ENCODE peak calls at places on chromosomes 16 and 17, in four cellular contexts. F is WTC11, E is K562, G is HepG2. K is an unnamed sample.

GRCh38 chr17:74768069-74768762 is 7.9 kb downstream of the NAT9 start:
- DNase-seq in F (no peak), E (no peak), G (no peak), K (no peak)

GRCh38 chr17:68700391-68700790 is 99.2 kb upstream of the FAM20A start:
- DNase-seq in F (no peak), E (no peak), G (no peak), K (no peak)

GRCh38 chr17:48547839-48548686 is 3.2 kb upstream of the HOXB2 start:
- DNase-seq in F (no peak), E (peak), G (no peak), K (peak)

GRCh38 chr16:87833548-87833947 is 35.8 kb downstream of the SLC7A5 start:
- DNase-seq in F (no peak), E (no peak), G (no peak), K (no peak)

GRCh38 chr16:75059411-75059810 is 57.2 kb downstream of the LDHD start:
- DNase-seq in F (no peak), E (no peak), G (no peak), K (no peak)

GRCh38 chr17:64032081-64032480 is 11.6 kb upstream of the ICAM2 start:
- DNase-seq in F (no peak), E (no peak), G (no peak), K (no peak)

GRCh38 chr17:74758846-74759163 is 10.4 kb downstream of the NHERF1 start:
- DNase-seq in F (no peak), E (no peak), G (no peak), K (no peak)

GRCh38 chr17:74515941-74516340 is 15.3 kb downstream of the CD300LB start:
- DNase-seq in F (no peak), E (no peak), G (no peak), K (no peak)

GRCh38 chr17:7238418-7239090 is 703 bp downstream of the PHF23 start:
- DNase-seq in F (no peak), E (peak), G (no peak), K (no peak)

GRCh38 chr17:74646231-74646630 is 22.7 kb upstream of the CD300E start:
- DNase-seq in F (no peak), E (peak), G (peak), K (no peak)

GRCh38 chr16:79013004-79013403 is 587.5 kb downstream of the MAF start:
- DNase-seq in F (no peak), E (no peak), G (no peak), K (no peak)

GRCh38 chr17:13510062-13510461 is 91.7 kb downstream of the HS3ST3A1 start:
- DNase-seq in F (no peak), E (peak), G (no peak), K (no peak)

GRCh38 chr16:49755291-49755611 is 100.7 kb downstream of the ZNF423 start:
- DNase-seq in F (no peak), E (peak), G (no peak), K (peak)

GRCh38 chr17:72726936-72727335 is 365.6 kb downstream of the SLC39A11 start:
- DNase-seq in F (no peak), E (no peak), G (no peak), K (no peak)

GRCh38 chr17:27276653-27277156 is 17.2 kb upstream of the WSB1 start:
- DNase-seq in F (peak), E (peak), G (no peak), K (no peak)

GRCh38 chr16:81657224-81657623 is 121.9 kb upstream of the PLCG2 start:
- DNase-seq in F (no peak), E (no peak), G (no peak), K (no peak)

GRCh38 chr17:48351916-48352332 is 78.1 kb downstream of the SKAP1 start:
- DNase-seq in F (no peak), E (peak), G (peak), K (peak)

GRCh38 chr16:35572186-35572585 is 2112.8 kb downstream of the TP53TG3F start:
- DNase-seq in F (no peak), E (no peak), G (no peak), K (no peak)

GRCh38 chr17:75146597-75146996 is 7.7 kb downstream of the JPT1 start:
- DNase-seq in F (no peak), E (no peak), G (no peak), K (no peak)

GRCh38 chr16:57077714-57078113 is 14.7 kb upstream of the CPNE2 start:
- DNase-seq in F (no peak), E (no peak), G (no peak), K (no peak)

GRCh38 chr17:78939615-78940014 is 14.4 kb upstream of the TIMP2 start:
- DNase-seq in F (no peak), E (no peak), G (no peak), K (no peak)

GRCh38 chr17:49106366-49107210 is 26.0 kb upstream of the B4GALNT2 start:
- DNase-seq in F (no peak), E (peak), G (peak), K (no peak)

GRCh38 chr17:63293310-63293709 is 152.8 kb downstream of the CYB561 start:
- DNase-seq in F (no peak), E (no peak), G (no peak), K (no peak)

GRCh38 chr16:68995011-68995504 is 110.4 kb upstream of the HAS3 start:
- DNase-seq in F (peak), E (no peak), G (peak), K (peak)

GRCh38 chr17:49971848-49972485 is 3.0 kb downstream of the DLX4 start:
- DNase-seq in F (peak), E (peak), G (no peak), K (no peak)

GRCh38 chr16:67238806-67239470 is 8.3 kb downstream of the FHOD1 start:
- DNase-seq in F (no peak), E (no peak), G (no peak), K (no peak)

GRCh38 chr16:46830417-46830901 is 521 bp downstream of the C16orf87 start:
- DNase-seq in F (peak), E (no peak), G (no peak), K (peak)

GRCh38 chr17:13671771-13672170 is 70.0 kb upstream of the HS3ST3A1 start:
- DNase-seq in F (peak), E (no peak), G (no peak), K (no peak)

GRCh38 chr16:4218202-4218601 is 23.7 kb downstream of the SRL start:
- DNase-seq in F (no peak), E (no peak), G (no peak), K (no peak)

GRCh38 chr17:56616239-56616638 is 22.7 kb downstream of the NOG start:
- DNase-seq in F (no peak), E (no peak), G (no peak), K (no peak)

GRCh38 chr17:1766382-1767135 is 4.7 kb downstream of the SERPINF1 start:
- DNase-seq in F (no peak), E (no peak), G (no peak), K (no peak)

GRCh38 chr17:1773755-1774181 is 11.9 kb downstream of the SERPINF1 start:
- DNase-seq in F (no peak), E (peak), G (no peak), K (no peak)

GRCh38 chr17:1767358-1767757 is 5.5 kb downstream of the SERPINF1 start:
- DNase-seq in F (no peak), E (no peak), G (no peak), K (no peak)

GRCh38 chr17:1765576-1765975 is 3.7 kb downstream of the SERPINF1 start:
- DNase-seq in F (no peak), E (no peak), G (no peak), K (no peak)

GRCh38 chr17:1769826-1770477 is 8.1 kb downstream of the SERPINF1 start:
- DNase-seq in F (peak), E (no peak), G (peak), K (peak)
- TF ChIP-seq ELF4 in F (no peak), E (no peak), G (no peak), K (peak)

GRCh38 chr16:72203401-72203800 is 31.4 kb upstream of the PMFBP1 start:
- DNase-seq in F (no peak), E (no peak), G (no peak), K (no peak)
- TF ChIP-seq ELF4 in F (no peak), E (no peak), G (no peak), K (no peak)

DNA sequence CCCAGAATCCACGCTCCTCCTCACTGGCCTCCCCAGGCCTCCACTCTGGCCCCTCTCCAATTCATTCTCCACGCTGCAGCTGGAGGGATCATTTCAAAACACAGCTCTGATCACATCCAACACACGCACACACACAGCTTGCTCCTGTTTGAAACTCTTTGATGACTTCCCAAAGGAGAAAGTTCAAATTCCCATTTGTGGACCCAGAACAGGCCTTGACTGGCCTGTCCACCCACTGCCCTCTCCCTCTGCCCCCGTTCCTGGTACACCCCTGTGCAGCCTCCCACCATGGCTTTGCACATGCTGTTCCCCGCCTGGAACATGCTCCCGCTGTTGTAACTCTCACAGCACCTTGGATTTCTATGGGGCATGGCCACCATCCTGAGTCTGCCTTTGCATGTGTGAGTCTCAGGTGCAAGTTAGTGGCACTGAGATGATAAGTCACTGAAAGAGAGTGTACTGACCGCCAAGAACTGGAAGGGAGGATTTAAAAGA is 100.0 kb downstream of the GSG1L start:
- DNase-seq in F (no peak), E (no peak), G (no peak), K (no peak)
- TF ChIP-seq ELF4 in F (no peak), E (no peak), G (no peak), K (no peak)

GRCh38 chr17:16439303-16439791 is 24.0 kb downstream of the TRPV2 start:
- DNase-seq in F (no peak), E (no peak), G (no peak), K (no peak)

GRCh38 chr17:16442594-16443389 is 27.4 kb downstream of the TRPV2 start:
- DNase-seq in F (no peak), E (no peak), G (no peak), K (no peak)

GRCh38 chr17:16442141-16442540 is 26.8 kb downstream of the TRPV2 start:
- DNase-seq in F (no peak), E (no peak), G (no peak), K (no peak)

GRCh38 chr17:16439867-16440351 is 24.5 kb downstream of the TRPV2 start:
- DNase-seq in F (no peak), E (no peak), G (no peak), K (no peak)

GRCh38 chr17:16440814-16441629 is 25.7 kb downstream of the TRPV2 start:
- DNase-seq in F (no peak), E (no peak), G (no peak), K (no peak)
- TF ChIP-seq ELF4 in F (no peak), E (no peak), G (no peak), K (no peak)

DNA sequence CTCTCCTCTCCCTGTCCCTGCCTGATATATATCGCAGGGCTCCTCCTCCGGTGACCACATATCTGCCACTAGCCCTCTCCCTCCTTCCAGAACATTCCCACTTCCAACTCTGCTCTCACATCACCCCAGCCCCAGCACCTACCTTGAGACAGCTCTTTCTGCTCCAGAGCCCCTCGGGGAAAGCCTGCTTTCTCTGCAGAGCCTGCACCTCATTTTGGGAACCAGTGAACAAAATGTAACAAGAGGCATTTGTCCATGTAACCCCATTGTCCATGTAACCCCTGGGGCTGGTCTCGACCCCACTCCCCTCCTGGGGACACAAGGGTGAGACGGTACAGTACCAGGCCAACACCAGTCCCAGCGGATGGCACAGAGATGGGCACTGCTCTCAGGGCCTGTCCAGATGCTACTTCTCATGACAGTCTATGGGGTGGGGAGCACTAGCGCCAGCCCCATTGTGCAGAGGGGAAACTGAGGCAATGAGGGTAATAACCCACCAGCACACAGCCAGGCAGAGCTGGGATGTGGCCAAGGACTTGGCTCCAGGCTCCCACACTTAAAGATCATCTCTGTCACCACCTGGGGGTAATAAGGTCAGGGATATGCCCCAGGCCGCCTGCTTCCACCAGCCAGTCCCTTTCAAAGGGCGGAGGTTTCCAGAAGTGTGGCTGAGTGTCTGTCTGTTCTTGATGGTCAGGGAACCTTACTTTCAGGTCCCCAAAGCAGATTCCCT is 42.8 kb downstream of the TBC1D16 start:
- DNase-seq in F (no peak), E (no peak), G (no peak), K (no peak)
- TF ChIP-seq ELF4 in F (no peak), E (no peak), G (no peak), K (no peak)

GRCh38 chr16:80080287-80080851 is 460.4 kb upstream of the DYNLRB2 start:
- DNase-seq in F (no peak), E (no peak), G (no peak), K (no peak)
- TF ChIP-seq ELF4 in F (no peak), E (no peak), G (no peak), K (no peak)

DNA sequence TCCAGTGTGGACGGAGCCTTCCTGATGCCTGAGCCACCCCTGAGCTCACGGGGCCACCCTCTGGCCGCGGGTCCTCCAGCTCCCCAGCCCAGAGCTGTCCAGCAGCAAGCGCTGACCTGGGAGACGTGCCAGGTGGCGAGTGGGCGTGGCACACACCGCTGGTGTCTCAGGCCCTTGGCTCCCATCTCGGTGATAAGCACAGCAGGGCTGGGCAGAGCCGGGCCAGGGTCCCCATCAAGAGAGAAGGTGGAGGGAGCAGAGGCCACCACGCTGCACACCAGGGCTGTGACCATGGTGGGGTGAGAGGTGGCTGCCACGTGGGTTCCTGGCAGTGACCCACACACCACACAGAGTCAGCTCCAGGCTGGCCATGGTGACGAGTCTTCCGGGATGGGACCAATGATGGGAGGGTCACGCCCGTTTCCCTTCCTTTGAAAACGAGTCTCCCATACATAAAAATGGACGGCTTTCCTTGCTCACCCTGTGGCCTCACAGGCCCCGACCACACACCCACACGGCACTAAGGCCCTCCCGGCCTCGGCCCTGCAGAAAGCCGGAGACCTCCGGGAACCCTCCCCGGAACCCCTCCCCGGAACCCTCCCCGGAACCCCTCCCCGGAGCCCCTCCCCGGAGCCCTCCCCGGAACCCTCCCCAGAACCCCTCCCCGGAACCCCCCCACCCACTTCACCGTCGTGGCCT is 16.8 kb downstream of the UTS2R start:
- DNase-seq in F (no peak), E (peak), G (peak), K (no peak)
- TF ChIP-seq ELF4 in F (no peak), E (no peak), G (no peak), K (no peak)

DNA sequence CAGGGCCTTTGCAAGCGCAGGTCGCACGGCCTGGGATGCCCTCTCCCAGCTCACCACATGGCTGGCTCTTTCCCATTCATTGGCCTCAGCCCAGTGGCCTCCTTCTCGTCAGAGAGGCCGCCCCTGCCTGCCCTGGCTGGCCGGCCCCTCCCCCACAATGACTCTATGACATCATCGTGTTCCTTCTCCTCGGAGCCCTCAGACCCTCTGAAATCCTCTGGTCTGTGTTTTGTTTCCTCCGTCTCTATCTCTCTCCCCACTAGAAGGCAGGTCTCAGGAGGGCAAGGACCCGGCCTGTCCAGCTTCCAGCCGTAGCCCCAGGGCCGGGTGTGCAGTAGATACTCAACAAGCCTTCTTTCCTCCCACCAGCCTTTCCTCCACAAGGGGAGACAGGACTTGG is 164.8 kb upstream of the FOXF1 start:
- DNase-seq in F (no peak), E (no peak), G (no peak), K (no peak)
- TF ChIP-seq ELF4 in F (no peak), E (no peak), G (no peak), K (no peak)

K was measured in HEK293T.